ENCODE peak calls at places on chromosomes 11 and 22, in four cellular contexts. One of them, this sample, is unnamed.

GRCh38 chr11:1766719-1767398 is 3.1 kb upstream of the CTSD start:
- DNase-seq in thoracic aorta: no peak
- DNase-seq in GM23338: no peak
- DNase-seq in epithelial cell of proximal tubule: no peak
- DNase-seq in this sample: no peak

GRCh38 chr11:17513853-17514252 is 30.4 kb downstream of the USH1C start:
- DNase-seq in thoracic aorta: no peak
- DNase-seq in GM23338: no peak
- DNase-seq in epithelial cell of proximal tubule: no peak
- DNase-seq in this sample: peak

GRCh38 chr11:1163911-1164735 is 6.4 kb downstream of the MUC5AC start:
- DNase-seq in thoracic aorta: no peak
- DNase-seq in GM23338: no peak
- DNase-seq in epithelial cell of proximal tubule: no peak
- DNase-seq in this sample: no peak

GRCh38 chr22:23549198-23549595 is 30.9 kb downstream of the IGLL1 start:
- DNase-seq in thoracic aorta: no peak
- DNase-seq in GM23338: no peak
- DNase-seq in epithelial cell of proximal tubule: no peak
- DNase-seq in this sample: no peak

GRCh38 chr22:38700271-38700788 is 413 bp downstream of the JOSD1 start:
- DNase-seq in thoracic aorta: no peak
- DNase-seq in GM23338: peak
- DNase-seq in epithelial cell of proximal tubule: no peak
- DNase-seq in this sample: no peak

GRCh38 chr22:42365337-42365865 is 66.8 kb downstream of the NFAM1 start:
- DNase-seq in thoracic aorta: no peak
- DNase-seq in GM23338: peak
- DNase-seq in epithelial cell of proximal tubule: no peak
- DNase-seq in this sample: no peak

GRCh38 chr11:34359548-34359891 is 1.7 kb upstream of the ABTB2 start:
- DNase-seq in thoracic aorta: no peak
- DNase-seq in GM23338: no peak
- DNase-seq in epithelial cell of proximal tubule: no peak
- DNase-seq in this sample: no peak

GRCh38 chr22:22720724-22721261 is 76.4 kb downstream of the GGTLC2 start:
- DNase-seq in thoracic aorta: no peak
- DNase-seq in GM23338: no peak
- DNase-seq in epithelial cell of proximal tubule: no peak
- DNase-seq in this sample: no peak

GRCh38 chr11:31437742-31438435 is 68.2 kb downstream of the DNAJC24 start:
- DNase-seq in thoracic aorta: no peak
- DNase-seq in GM23338: no peak
- DNase-seq in epithelial cell of proximal tubule: no peak
- DNase-seq in this sample: no peak

GRCh38 chr11:31809543-31809856 is 1.6 kb downstream of the PAX6 start:
- DNase-seq in thoracic aorta: no peak
- DNase-seq in GM23338: no peak
- DNase-seq in epithelial cell of proximal tubule: no peak
- DNase-seq in this sample: no peak

GRCh38 chr11:114180301-114181055 is 115.7 kb upstream of the NNMT start:
- DNase-seq in thoracic aorta: no peak
- DNase-seq in GM23338: peak
- DNase-seq in epithelial cell of proximal tubule: no peak
- DNase-seq in this sample: no peak

GRCh38 chr11:122754553-122755322 is 83.6 kb upstream of the CRTAM start:
- DNase-seq in thoracic aorta: no peak
- DNase-seq in GM23338: peak
- DNase-seq in epithelial cell of proximal tubule: no peak
- DNase-seq in this sample: no peak

GRCh38 chr11:15826826-15827225 is 529.5 kb downstream of the SOX6 start:
- DNase-seq in thoracic aorta: no peak
- DNase-seq in GM23338: peak
- DNase-seq in epithelial cell of proximal tubule: no peak
- DNase-seq in this sample: no peak

GRCh38 chr11:86524603-86525352 is 147.6 kb downstream of the ME3 start:
- DNase-seq in thoracic aorta: no peak
- DNase-seq in GM23338: no peak
- DNase-seq in epithelial cell of proximal tubule: no peak
- DNase-seq in this sample: peak

GRCh38 chr22:31100762-31101525 is 6.4 kb downstream of the SELENOM start:
- DNase-seq in thoracic aorta: no peak
- DNase-seq in GM23338: no peak
- DNase-seq in epithelial cell of proximal tubule: no peak
- DNase-seq in this sample: no peak

GRCh38 chr22:30872282-30873041 is 96.1 kb downstream of the MORC2 start:
- DNase-seq in thoracic aorta: no peak
- DNase-seq in GM23338: no peak
- DNase-seq in epithelial cell of proximal tubule: no peak
- DNase-seq in this sample: no peak

GRCh38 chr22:32723632-32724031 is 77.9 kb upstream of the TIMP3 start:
- DNase-seq in thoracic aorta: no peak
- DNase-seq in GM23338: no peak
- DNase-seq in epithelial cell of proximal tubule: no peak
- DNase-seq in this sample: peak

GRCh38 chr22:44660051-44660830 is 41.8 kb upstream of the PRR5 start:
- DNase-seq in thoracic aorta: no peak
- DNase-seq in GM23338: no peak
- DNase-seq in epithelial cell of proximal tubule: no peak
- DNase-seq in this sample: no peak

GRCh38 chr11:78336877-78337553 is 80.6 kb downstream of the GAB2 start:
- DNase-seq in thoracic aorta: no peak
- DNase-seq in GM23338: no peak
- DNase-seq in epithelial cell of proximal tubule: peak
- DNase-seq in this sample: no peak

GRCh38 chr11:2263724-2264360 is 6.5 kb downstream of the ASCL2 start:
- DNase-seq in thoracic aorta: no peak
- DNase-seq in GM23338: no peak
- DNase-seq in epithelial cell of proximal tubule: no peak
- DNase-seq in this sample: no peak

GRCh38 chr11:6353367-6353987 is 33.2 kb upstream of the CAVIN3 start:
- DNase-seq in thoracic aorta: no peak
- DNase-seq in GM23338: peak
- DNase-seq in epithelial cell of proximal tubule: peak
- DNase-seq in this sample: peak

GRCh38 chr11:122850076-122850631 is 11.9 kb downstream of the CRTAM start:
- DNase-seq in thoracic aorta: no peak
- DNase-seq in GM23338: peak
- DNase-seq in epithelial cell of proximal tubule: no peak
- DNase-seq in this sample: peak

GRCh38 chr11:11157201-11157600 is 195.8 kb downstream of the CSNK2A3 start:
- DNase-seq in thoracic aorta: no peak
- DNase-seq in GM23338: peak
- DNase-seq in epithelial cell of proximal tubule: no peak
- DNase-seq in this sample: no peak

GRCh38 chr22:27879923-27880322 is 39.1 kb downstream of the PITPNB start:
- DNase-seq in thoracic aorta: no peak
- DNase-seq in GM23338: peak
- DNase-seq in epithelial cell of proximal tubule: no peak
- DNase-seq in this sample: no peak

GRCh38 chr11:86174101-86175046 is 70.2 kb upstream of the EED start:
- DNase-seq in thoracic aorta: peak
- DNase-seq in GM23338: no peak
- DNase-seq in epithelial cell of proximal tubule: peak
- DNase-seq in this sample: peak

GRCh38 chr11:59097113-59097708 is 9.8 kb upstream of the FAM111B start:
- DNase-seq in thoracic aorta: no peak
- DNase-seq in GM23338: peak
- DNase-seq in epithelial cell of proximal tubule: peak
- DNase-seq in this sample: no peak

GRCh38 chr11:46309669-46310288 is 32.3 kb downstream of the CREB3L1 start:
- DNase-seq in thoracic aorta: no peak
- DNase-seq in GM23338: no peak
- DNase-seq in epithelial cell of proximal tubule: no peak
- DNase-seq in this sample: no peak

GRCh38 chr22:38114484-38115398 is 4.3 kb upstream of the BAIAP2L2 start:
- DNase-seq in thoracic aorta: peak
- DNase-seq in GM23338: peak
- DNase-seq in epithelial cell of proximal tubule: no peak
- DNase-seq in this sample: peak

GRCh38 chr11:122748968-122749687 is 89.2 kb upstream of the CRTAM start:
- DNase-seq in thoracic aorta: no peak
- DNase-seq in GM23338: no peak
- DNase-seq in epithelial cell of proximal tubule: no peak
- DNase-seq in this sample: no peak

GRCh38 chr11:126544311-126545056 is 189.0 kb downstream of the ST3GAL4 start:
- DNase-seq in thoracic aorta: no peak
- DNase-seq in GM23338: peak
- DNase-seq in epithelial cell of proximal tubule: no peak
- DNase-seq in this sample: peak

GRCh38 chr11:85165819-85166218 is 461.3 kb downstream of the DLG2 start:
- DNase-seq in thoracic aorta: no peak
- DNase-seq in GM23338: no peak
- DNase-seq in epithelial cell of proximal tubule: no peak
- DNase-seq in this sample: no peak

GRCh38 chr11:87127131-87127530 is 89.4 kb downstream of the TMEM135 start:
- DNase-seq in thoracic aorta: no peak
- DNase-seq in GM23338: no peak
- DNase-seq in epithelial cell of proximal tubule: no peak
- DNase-seq in this sample: no peak

GRCh38 chr22:37484115-37485005 is 1.8 kb downstream of the MFNG start:
- DNase-seq in thoracic aorta: no peak
- DNase-seq in GM23338: no peak
- DNase-seq in epithelial cell of proximal tubule: no peak
- DNase-seq in this sample: no peak

GRCh38 chr11:33059331-33060007 is 20.1 kb downstream of the TCP11L1 start:
- DNase-seq in thoracic aorta: no peak
- DNase-seq in GM23338: no peak
- DNase-seq in epithelial cell of proximal tubule: no peak
- DNase-seq in this sample: no peak

DNA sequence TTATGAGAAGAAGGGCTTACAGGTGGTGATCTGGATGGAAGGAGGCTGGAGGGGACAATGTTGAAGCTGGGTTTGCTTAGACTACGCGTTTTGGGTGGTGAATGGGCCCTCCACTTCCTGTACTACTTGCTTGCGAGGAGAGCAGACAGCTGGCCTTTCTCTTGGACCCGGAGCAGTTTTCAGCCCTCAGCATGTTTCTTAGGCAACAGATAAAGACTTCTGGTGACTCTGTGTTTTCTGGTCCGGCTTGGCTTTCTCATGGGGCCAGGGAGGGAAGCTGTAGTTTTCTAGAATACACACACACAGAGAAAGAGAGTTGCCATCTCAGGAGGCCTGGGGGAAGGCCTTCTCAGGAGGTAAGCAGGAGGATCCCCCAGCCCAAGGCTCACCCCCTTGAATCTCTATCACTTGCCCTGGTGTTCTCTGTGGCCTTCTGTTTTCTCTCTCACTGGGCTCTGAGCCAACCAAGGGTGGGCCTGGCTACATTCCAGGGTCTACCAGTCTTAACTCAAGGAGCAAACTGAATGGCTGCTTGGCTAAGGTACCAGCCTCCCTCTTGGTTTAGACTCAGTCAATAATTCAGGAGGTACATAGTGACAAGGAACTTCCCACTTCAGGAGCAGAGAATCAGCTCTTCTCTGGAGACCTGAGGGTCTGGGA is 2.4 kb downstream of the CCS start:
- DNase-seq in thoracic aorta: no peak
- DNase-seq in GM23338: no peak
- DNase-seq in epithelial cell of proximal tubule: no peak
- DNase-seq in this sample: no peak
- H3K4me3 ChIP-seq in thoracic aorta: no peak
- H3K4me3 ChIP-seq in GM23338: no peak
- H3K4me3 ChIP-seq in epithelial cell of proximal tubule: no peak
- H3K4me3 ChIP-seq in this sample: no peak

GRCh38 chr11:68550485-68550817 is 89.9 kb downstream of the PPP6R3 start:
- DNase-seq in thoracic aorta: no peak
- DNase-seq in GM23338: no peak
- DNase-seq in epithelial cell of proximal tubule: no peak
- DNase-seq in this sample: no peak
- TF ChIP-seq CTCF in thoracic aorta: no peak
- TF ChIP-seq CTCF in GM23338: no peak
- TF ChIP-seq CTCF in epithelial cell of proximal tubule: no peak
- TF ChIP-seq CTCF in this sample: no peak

GRCh38 chr22:40009953-40010751 is 15.4 kb downstream of the FAM83F start:
- DNase-seq in thoracic aorta: no peak
- DNase-seq in GM23338: no peak
- DNase-seq in epithelial cell of proximal tubule: no peak
- DNase-seq in this sample: no peak
- H3K4me3 ChIP-seq in thoracic aorta: no peak
- H3K4me3 ChIP-seq in GM23338: no peak
- H3K4me3 ChIP-seq in epithelial cell of proximal tubule: no peak
- H3K4me3 ChIP-seq in this sample: no peak

GRCh38 chr11:96704847-96705246 is 315.0 kb downstream of the JRKL start:
- DNase-seq in thoracic aorta: no peak
- DNase-seq in GM23338: peak
- DNase-seq in epithelial cell of proximal tubule: no peak
- DNase-seq in this sample: no peak
- TF ChIP-seq CTCF in thoracic aorta: no peak
- TF ChIP-seq CTCF in GM23338: peak
- TF ChIP-seq CTCF in epithelial cell of proximal tubule: no peak
- TF ChIP-seq CTCF in this sample: no peak

GRCh38 chr22:17086750-17087149 is 1.9 kb downstream of the IL17RA start:
- DNase-seq in thoracic aorta: no peak
- DNase-seq in GM23338: no peak
- DNase-seq in epithelial cell of proximal tubule: no peak
- DNase-seq in this sample: no peak

GRCh38 chr22:17084554-17085276 is at the start of gene IL17RA:
- DNase-seq in thoracic aorta: peak
- DNase-seq in GM23338: peak
- DNase-seq in epithelial cell of proximal tubule: no peak
- DNase-seq in this sample: peak

GRCh38 chr22:17087176-17088131 is 2.7 kb downstream of the IL17RA start:
- DNase-seq in thoracic aorta: no peak
- DNase-seq in GM23338: no peak
- DNase-seq in epithelial cell of proximal tubule: no peak
- DNase-seq in this sample: no peak

GRCh38 chr22:17085277-17086091 is 684 bp downstream of the IL17RA start:
- DNase-seq in thoracic aorta: no peak
- DNase-seq in GM23338: peak
- DNase-seq in epithelial cell of proximal tubule: no peak
- DNase-seq in this sample: no peak

GRCh38 chr22:17086301-17086700 is 1.5 kb downstream of the IL17RA start:
- DNase-seq in thoracic aorta: no peak
- DNase-seq in GM23338: no peak
- DNase-seq in epithelial cell of proximal tubule: no peak
- DNase-seq in this sample: no peak
- H3K4me3 ChIP-seq in thoracic aorta: peak
- H3K4me3 ChIP-seq in GM23338: peak
- H3K4me3 ChIP-seq in epithelial cell of proximal tubule: peak
- H3K4me3 ChIP-seq in this sample: no peak

GRCh38 chr11:47641585-47642098 is 717 bp downstream of the MTCH2 start:
- DNase-seq in thoracic aorta: no peak
- DNase-seq in GM23338: peak
- DNase-seq in epithelial cell of proximal tubule: no peak
- DNase-seq in this sample: no peak

GRCh38 chr11:47646019-47646418 is 3.7 kb upstream of the MTCH2 start:
- DNase-seq in thoracic aorta: no peak
- DNase-seq in GM23338: no peak
- DNase-seq in epithelial cell of proximal tubule: no peak
- DNase-seq in this sample: no peak

GRCh38 chr11:47645500-47645899 is 3.1 kb upstream of the MTCH2 start:
- DNase-seq in thoracic aorta: no peak
- DNase-seq in GM23338: no peak
- DNase-seq in epithelial cell of proximal tubule: no peak
- DNase-seq in this sample: no peak

GRCh38 chr11:47642099-47642855 is at the start of gene MTCH2:
- DNase-seq in thoracic aorta: peak
- DNase-seq in GM23338: peak
- DNase-seq in epithelial cell of proximal tubule: peak
- DNase-seq in this sample: peak
- TF ChIP-seq CTCF in thoracic aorta: no peak
- TF ChIP-seq CTCF in GM23338: no peak
- TF ChIP-seq CTCF in epithelial cell of proximal tubule: no peak
- TF ChIP-seq CTCF in this sample: peak

This sample was measured in kidney epithelial cell.